ENCODE peak calls at places on chromosomes 12 and 14, in four cellular contexts. D is activated T-cell treated with anti-CD3 and anti-CD28 coated beads for 1 hour, E is MCF 10A, F is left ventricle myocardium inferior. S is an unnamed sample.

GRCh38 chr12:108826115-108826806 is 31.1 kb downstream of the SSH1 start:
- DNase-seq in D (no peak), E (no peak), F (peak), S (no peak)

GRCh38 chr12:124518051-124518932 is 49.1 kb downstream of the NCOR2 start:
- DNase-seq in E (peak), F (peak), D (no peak), S (peak)

GRCh38 chr14:91755560-91755959 is 23.7 kb upstream of the CATSPERB start:
- DNase-seq in F (no peak), D (no peak), E (peak), S (peak)

GRCh38 chr12:30153981-30154380 is 370.2 kb upstream of the TMTC1 start:
- DNase-seq in F (no peak), D (no peak), E (no peak), S (no peak)

GRCh38 chr14:30005114-30005698 is 77.6 kb upstream of the PRKD1 start:
- DNase-seq in F (no peak), E (peak), D (no peak), S (peak)

GRCh38 chr12:109185441-109185840 is 69.1 kb downstream of the ACACB start:
- DNase-seq in E (no peak), F (no peak), D (no peak), S (no peak)

GRCh38 chr12:27424631-27425230 is 21.8 kb upstream of the SMCO2 start:
- DNase-seq in D (no peak), F (no peak), E (peak), S (peak)

GRCh38 chr12:57756406-57757341 is 1.8 kb downstream of the MARCHF9 start:
- DNase-seq in F (peak), E (no peak), D (peak), S (no peak)

GRCh38 chr12:77999074-77999715 is 168.5 kb downstream of the NAV3 start:
- DNase-seq in F (no peak), D (no peak), E (no peak), S (no peak)

GRCh38 chr12:108890208-108890607 is 10.3 kb downstream of the DAO start:
- DNase-seq in E (peak), D (no peak), F (no peak), S (no peak)

GRCh38 chr12:1651946-1652345 is 22.9 kb downstream of the WNT5B start:
- DNase-seq in F (no peak), D (no peak), E (no peak), S (no peak)

GRCh38 chr12:913919-914718 is 35.4 kb downstream of the RAD52 start:
- DNase-seq in D (no peak), F (no peak), E (peak), S (no peak)

GRCh38 chr12:12620730-12621315 is 9.1 kb downstream of the CREBL2 start:
- DNase-seq in E (no peak), D (no peak), F (no peak), S (no peak)

GRCh38 chr12:57159341-57159740 is 11.9 kb upstream of the LRP1-AS start:
- DNase-seq in D (no peak), E (no peak), F (no peak), S (no peak)

GRCh38 chr14:75685910-75686309 is 24.9 kb downstream of the TTLL5 start:
- DNase-seq in F (no peak), E (no peak), D (no peak), S (no peak)

GRCh38 chr14:105629886-105630215 is 103.5 kb downstream of the TMEM121 start:
- DNase-seq in D (no peak), E (no peak), F (no peak), S (no peak)

GRCh38 chr12:131091976-131092691 is 138.4 kb downstream of the ADGRD1 start:
- DNase-seq in E (no peak), D (no peak), F (no peak), S (no peak)

GRCh38 chr12:120249266-120249874 is 16.2 kb downstream of the PXN start:
- DNase-seq in E (no peak), F (no peak), D (no peak), S (no peak)

GRCh38 chr12:57605308-57606015 is 838 bp downstream of the DTX3 start:
- DNase-seq in D (no peak), F (no peak), E (no peak), S (no peak)

GRCh38 chr12:48788852-48789775 is at the start of gene ADCY6:
- DNase-seq in F (peak), E (peak), D (no peak), S (peak)

GRCh38 chr14:71714225-71714624 is 218.0 kb upstream of the RGS6 start:
- DNase-seq in F (no peak), E (peak), D (no peak), S (no peak)

GRCh38 chr12:132614861-132615578 is 3.6 kb upstream of the P2RX2 start:
- DNase-seq in F (peak), E (peak), D (peak), S (peak)

GRCh38 chr12:67517181-67517887 is 131.2 kb upstream of the DYRK2 start:
- DNase-seq in E (peak), D (no peak), F (no peak), S (peak)

GRCh38 chr12:110917467-110917866 is 2.9 kb downstream of the MYL2 start:
- DNase-seq in F (no peak), E (peak), D (no peak), S (no peak)

GRCh38 chr14:60710506-60710905 is 13.6 kb downstream of the SIX4 start:
- DNase-seq in F (no peak), D (no peak), E (no peak), S (no peak)

GRCh38 chr12:124829008-124829707 is 34.5 kb downstream of the SCARB1 start:
- DNase-seq in D (no peak), F (no peak), E (peak), S (no peak)

GRCh38 chr12:102518871-102519270 is 38.5 kb upstream of the IGF1 start:
- DNase-seq in F (no peak), D (no peak), E (no peak), S (no peak)